ENCODE peak calls at places on chromosomes 16 and 17, in four cellular contexts. Y is stimulated activated CD4-positive, alpha-beta T cell treated with anti-CD3 and anti-CD28 coated beads, Interleukin-1b, Interleukin-23, amount 100 ng/mL, for 48 hours; E is amniotic stem cell; O is NCI-H774. Z is an unnamed sample.
A peak's percentile ranks its signal among the peaks of the same experiment; 100 is the strongest.

GRCh38 chr17:1179112-1179634 is 608 bp downstream of the ABR start:
- DNase-seq in Y (no peak), E (no peak), O (no peak), Z (no peak)

GRCh38 chr16:19123535-19124178 is 9.9 kb downstream of the ITPRIPL2 start:
- DNase-seq in Y (no peak), E (no peak), O (peak; percentile 30), Z (no peak)

GRCh38 chr17:1829579-1830257 is at the start of the genes RPA1 and SMYD4:
- DNase-seq in Y (peak; percentile 85), E (peak; percentile 82), O (peak; percentile 65), Z (peak; percentile 38)

GRCh38 chr16:19657831-19658230 is 60.2 kb downstream of the KNOP1 start:
- DNase-seq in Y (no peak), E (no peak), O (no peak), Z (no peak)

GRCh38 chr17:63834431-63835166 is 7.1 kb upstream of the FTSJ3 start:
- DNase-seq in Y (no peak), E (no peak), O (no peak), Z (no peak)

GRCh38 chr16:4982056-4982867 is 24.1 kb downstream of the SEC14L5 start:
- DNase-seq in Y (no peak), E (no peak), O (no peak), Z (no peak)

GRCh38 chr17:20779521-20779920 is 200.0 kb downstream of the CDRT15L2 start:
- DNase-seq in Y (no peak), E (no peak), O (no peak), Z (no peak)

GRCh38 chr17:4530799-4531730 is 24.1 kb downstream of the MYBBP1A start:
- DNase-seq in Y (no peak), E (no peak), O (no peak), Z (no peak)

GRCh38 chr17:17755715-17756114 is 74.5 kb downstream of the RAI1 start:
- DNase-seq in Y (no peak), E (no peak), O (no peak), Z (no peak)

GRCh38 chr17:37607637-37608368 is 1.4 kb downstream of the SYNRG start:
- DNase-seq in Y (no peak), E (no peak), O (no peak), Z (no peak)

GRCh38 chr16:30565984-30566383 is 5.5 kb downstream of the ZNF688 start:
- DNase-seq in Y (no peak), E (no peak), O (no peak), Z (no peak)

GRCh38 chr17:57174591-57174990 is 81.7 kb upstream of the MSI2 start:
- DNase-seq in Y (no peak), E (no peak), O (no peak), Z (no peak)

GRCh38 chr17:214881-215331 is 33.5 kb upstream of the DOC2B start:
- DNase-seq in Y (no peak), E (no peak), O (no peak), Z (no peak)

GRCh38 chr16:12341423-12341822 is 364.9 kb downstream of the SNX29 start:
- DNase-seq in Y (no peak), E (no peak), O (no peak), Z (peak; percentile 66)

GRCh38 chr17:80874866-80875445 is 116.7 kb upstream of the CHMP6 start:
- DNase-seq in Y (no peak), E (no peak), O (no peak), Z (no peak)

GRCh38 chr16:78705694-78706093 is 606.2 kb downstream of the WWOX start:
- DNase-seq in Y (peak; percentile 45), E (no peak), O (no peak), Z (no peak)

GRCh38 chr16:65667013-65667578 is 545.2 kb upstream of the CDH11 start:
- DNase-seq in Y (no peak), E (no peak), O (no peak), Z (no peak)

GRCh38 chr17:81651692-81652091 is 4.7 kb downstream of the PDE6G start:
- DNase-seq in Y (no peak), E (peak; percentile 59), O (no peak), Z (peak; percentile 28)

GRCh38 chr16:88315543-88316105 is 67.1 kb upstream of the ZNF469 start:
- DNase-seq in Y (no peak), E (no peak), O (no peak), Z (peak; percentile 31)

GRCh38 chr17:77358801-77359716 is 218.3 kb downstream of the SEC14L1 start:
- DNase-seq in Y (no peak), E (no peak), O (no peak), Z (no peak)

GRCh38 chr17:163514-164103 is 17.8 kb downstream of the DOC2B start:
- DNase-seq in Y (no peak), E (no peak), O (no peak), Z (no peak)

GRCh38 chr17:76461765-76462555 is 5.4 kb upstream of the AANAT start:
- DNase-seq in Y (no peak), E (no peak), O (no peak), Z (no peak)

GRCh38 chr16:31005350-31006085 is 4.9 kb downstream of the STX1B start:
- DNase-seq in Y (no peak), E (no peak), O (no peak), Z (no peak)

GRCh38 chr16:16857603-16858283 is 478.8 kb downstream of the NPIPA7 start:
- DNase-seq in Y (no peak), E (no peak), O (no peak), Z (no peak)

GRCh38 chr16:85535352-85536072 is 77.6 kb upstream of the GSE1 start:
- DNase-seq in Y (no peak), E (no peak), O (no peak), Z (no peak)

Z was measured in kidney epithelial cell.